ENCODE peak calls at places on chromosomes 7 and 10, in nine cellular contexts. P is HepG2, I is PC-3, R is sigmoid colon, Y is astrocyte, X is stomach, O is neural progenitor cell, E is left ventricle myocardium inferior, F is ovary. M is an unnamed sample. For H3K4me1, the result is how much of the 10 kb centered on the place peaks cover.

GRCh38 chr10:95289003-95289920 is 1.5 kb downstream of the PDLIM1 start:
- DNase-seq in P (no peak), I (peak), R (no peak), Y (no peak), X (no peak), O (peak), E (no peak), F (no peak), M (no peak)

GRCh38 chr7:96080021-96080420 is 241.9 kb downstream of the SLC25A13 start:
- DNase-seq in P (no peak), I (peak), R (no peak), Y (no peak), X (no peak), O (peak), E (no peak), F (no peak), M (no peak)

GRCh38 chr7:153405704-153406485 is 646.3 kb upstream of the DPP6 start:
- DNase-seq in P (no peak), I (no peak), R (no peak), Y (no peak), X (no peak), O (no peak), E (no peak), F (no peak), M (no peak)

GRCh38 chr7:64907641-64908326 is 4.7 kb downstream of the ZNF273 start:
- DNase-seq in P (peak), I (no peak), R (no peak), Y (peak), X (no peak), O (no peak), E (no peak), F (no peak), M (no peak)

GRCh38 chr7:2979276-2979675 is 64.4 kb downstream of the CARD11 start:
- DNase-seq in P (no peak), I (no peak), R (no peak), Y (no peak), X (no peak), O (no peak), E (no peak), F (no peak), M (no peak)

GRCh38 chr7:128453836-128454804 is 1.6 kb upstream of the HILPDA start:
- DNase-seq in P (no peak), I (no peak), R (peak), Y (peak), X (peak), O (peak), E (peak), F (peak), M (peak)

GRCh38 chr10:118629211-118629610 is 33.8 kb upstream of the PRLHR start:
- DNase-seq in P (no peak), I (no peak), R (no peak), Y (no peak), X (no peak), O (no peak), E (no peak), F (no peak), M (no peak)

GRCh38 chr10:6049031-6049400 is 13.2 kb downstream of the IL2RA start:
- DNase-seq in P (no peak), I (no peak), R (peak), Y (no peak), X (no peak), O (no peak), E (no peak), F (no peak), M (no peak)

GRCh38 chr10:29259498-29259897 is 29.4 kb upstream of the LYZL1 start:
- DNase-seq in P (no peak), I (no peak), R (no peak), Y (no peak), X (no peak), O (no peak), E (no peak), F (no peak), M (no peak)

GRCh38 chr7:105656922-105657521 is 75.7 kb upstream of the EFCAB10 start:
- DNase-seq in P (no peak), I (peak), R (peak), Y (no peak), X (peak), O (peak), E (no peak), F (peak), M (peak)

GRCh38 chr10:43795093-43795492 is 146.4 kb upstream of the ZNF32 start:
- DNase-seq in P (no peak), I (no peak), R (no peak), Y (no peak), X (no peak), O (no peak), E (no peak), F (no peak), M (no peak)

GRCh38 chr7:79114875-79115274 is 338.6 kb downstream of the MAGI2 start:
- DNase-seq in P (no peak), I (no peak), R (no peak), Y (no peak), X (no peak), O (no peak), E (no peak), F (no peak), M (no peak)

GRCh38 chr10:100986952-100987684 is at the start of the genes MRPL43 and TWNK:
- DNase-seq in P (peak), I (peak), R (peak), Y (peak), X (peak), O (peak), E (peak), F (peak), M (peak)

GRCh38 chr10:128254486-128254885 is 128.3 kb upstream of the MKI67 start:
- DNase-seq in P (no peak), I (no peak), R (no peak), Y (no peak), X (no peak), O (no peak), E (no peak), F (no peak), M (no peak)

GRCh38 chr10:35511649-35512048 is 93.5 kb upstream of the GJD4 start:
- DNase-seq in P (no peak), I (no peak), R (no peak), Y (no peak), X (no peak), O (no peak), E (no peak), F (no peak), M (no peak)

GRCh38 chr7:53800746-53801145 is 741.4 kb upstream of the VSTM2A start:
- DNase-seq in P (no peak), I (peak), R (no peak), Y (no peak), X (no peak), O (no peak), E (no peak), F (no peak), M (no peak)

GRCh38 chr10:93579089-93579488 is 12.6 kb downstream of the FFAR4 start:
- DNase-seq in P (peak), I (peak), R (no peak), Y (peak), X (peak), O (no peak), E (no peak), F (no peak), M (no peak)

GRCh38 chr7:75662579-75663301 is 76.0 kb downstream of the HIP1 start:
- DNase-seq in P (no peak), I (no peak), R (no peak), Y (no peak), X (no peak), O (no peak), E (no peak), F (no peak), M (no peak)

GRCh38 chr7:121069346-121070100 is 81.0 kb downstream of the CPED1 start:
- DNase-seq in P (no peak), I (peak), R (no peak), Y (peak), X (no peak), O (no peak), E (no peak), F (no peak), M (no peak)

GRCh38 chr7:91299952-91300775 is 35.9 kb downstream of the FZD1 start:
- DNase-seq in P (no peak), I (no peak), R (no peak), Y (no peak), X (no peak), O (no peak), E (no peak), F (no peak), M (no peak)

GRCh38 chr7:114959931-114960330 is 38.0 kb downstream of the MDFIC start:
- DNase-seq in P (no peak), I (no peak), R (no peak), Y (peak), X (no peak), O (no peak), E (no peak), F (no peak), M (no peak)

GRCh38 chr7:10282909-10283308 is 690.8 kb upstream of the PHF14 start:
- DNase-seq in P (no peak), I (no peak), R (no peak), Y (no peak), X (no peak), O (no peak), E (no peak), F (no peak), M (no peak)

GRCh38 chr7:101985646-101986199 is 168.3 kb downstream of the CUX1 start:
- DNase-seq in P (no peak), I (no peak), R (no peak), Y (no peak), X (no peak), O (peak), E (no peak), F (no peak), M (no peak)

GRCh38 chr7:118280319-118281012 is 56.0 kb downstream of the ANKRD7 start:
- DNase-seq in P (no peak), I (no peak), R (no peak), Y (no peak), X (no peak), O (no peak), E (no peak), F (no peak), M (no peak)

GRCh38 chr10:122419016-122419415 is 35.4 kb upstream of the ARMS2 start:
- DNase-seq in P (no peak), I (no peak), R (no peak), Y (no peak), X (no peak), O (no peak), E (no peak), F (no peak), M (no peak)

GRCh38 chr10:121848082-121848481 is 79.7 kb downstream of the ATE1 start:
- DNase-seq in P (no peak), I (no peak), R (no peak), Y (no peak), X (no peak), O (no peak), E (no peak), F (no peak), M (no peak)

GRCh38 chr7:44729949-44730590 is 18.6 kb upstream of the ZMIZ2 start:
- DNase-seq in P (no peak), I (no peak), R (no peak), Y (no peak), X (no peak), O (no peak), E (no peak), F (no peak), M (no peak)

GRCh38 chr7:4610768-4611467 is 71.2 kb upstream of the FOXK1 start:
- DNase-seq in P (peak), I (peak), R (peak), Y (peak), X (peak), O (peak), E (no peak), F (peak), M (no peak)

GRCh38 chr7:101828308-101829020 is 11.0 kb downstream of the CUX1 start:
- DNase-seq in P (no peak), I (no peak), R (peak), Y (no peak), X (no peak), O (no peak), E (no peak), F (no peak), M (no peak)

GRCh38 chr7:82050134-82050533 is 280.3 kb upstream of the HGF start:
- DNase-seq in P (peak), I (peak), R (no peak), Y (peak), X (no peak), O (no peak), E (no peak), F (no peak), M (no peak)

GRCh38 chr7:2585446-2585845 is 26.7 kb downstream of the IQCE start:
- DNase-seq in P (no peak), I (no peak), R (no peak), Y (no peak), X (no peak), O (no peak), E (no peak), F (no peak), M (no peak)

GRCh38 chr10:17010363-17011145 is 119.1 kb downstream of the CUBN start:
- DNase-seq in P (no peak), I (no peak), R (no peak), Y (no peak), X (no peak), O (no peak), E (no peak), F (no peak), M (no peak)

GRCh38 chr7:29109815-29110385 is 36.4 kb downstream of the CPVL start:
- DNase-seq in P (no peak), I (peak), R (no peak), Y (no peak), X (no peak), O (no peak), E (no peak), F (no peak), M (no peak)

GRCh38 chr7:95001815-95002561 is 94.6 kb downstream of the PPP1R9A start:
- DNase-seq in P (no peak), I (no peak), R (no peak), Y (no peak), X (no peak), O (no peak), E (no peak), F (no peak), M (no peak)

GRCh38 chr10:115572740-115573455 is 479.7 kb downstream of the ATRNL1 start:
- DNase-seq in P (no peak), I (no peak), R (no peak), Y (no peak), X (no peak), O (peak), E (no peak), F (no peak), M (no peak)

GRCh38 chr7:81664304-81664703 is 105.5 kb downstream of the HGF start:
- DNase-seq in P (no peak), I (no peak), R (no peak), Y (no peak), X (no peak), O (peak), E (no peak), F (no peak), M (no peak)

GRCh38 chr10:11036424-11037011 is 18.8 kb downstream of the CELF2 start:
- DNase-seq in P (peak), I (peak), R (no peak), Y (peak), X (peak), O (peak), E (no peak), F (no peak), M (peak)

GRCh38 chr7:134527979-134528371 is 608 bp downstream of the AKR1B10 start:
- DNase-seq in P (peak), I (peak), R (no peak), Y (peak), X (no peak), O (peak), E (no peak), F (no peak), M (no peak)

GRCh38 chr10:1189166-1190051 is 133.2 kb downstream of the WDR37 start:
- DNase-seq in P (no peak), I (no peak), R (peak), Y (no peak), X (no peak), O (no peak), E (no peak), F (no peak), M (no peak)

GRCh38 chr10:1186693-1186990 is 130.5 kb downstream of the WDR37 start:
- DNase-seq in P (no peak), I (no peak), R (peak), Y (no peak), X (no peak), O (no peak), E (no peak), F (no peak), M (no peak)

GRCh38 chr10:1187151-1187854 is 131.1 kb downstream of the WDR37 start:
- DNase-seq in P (no peak), I (no peak), R (peak), Y (no peak), X (no peak), O (no peak), E (no peak), F (no peak), M (no peak)

GRCh38 chr10:1188556-1189135 is 132.5 kb downstream of the WDR37 start:
- DNase-seq in P (no peak), I (no peak), R (peak), Y (no peak), X (no peak), O (no peak), E (no peak), F (no peak), M (no peak)

DNA sequence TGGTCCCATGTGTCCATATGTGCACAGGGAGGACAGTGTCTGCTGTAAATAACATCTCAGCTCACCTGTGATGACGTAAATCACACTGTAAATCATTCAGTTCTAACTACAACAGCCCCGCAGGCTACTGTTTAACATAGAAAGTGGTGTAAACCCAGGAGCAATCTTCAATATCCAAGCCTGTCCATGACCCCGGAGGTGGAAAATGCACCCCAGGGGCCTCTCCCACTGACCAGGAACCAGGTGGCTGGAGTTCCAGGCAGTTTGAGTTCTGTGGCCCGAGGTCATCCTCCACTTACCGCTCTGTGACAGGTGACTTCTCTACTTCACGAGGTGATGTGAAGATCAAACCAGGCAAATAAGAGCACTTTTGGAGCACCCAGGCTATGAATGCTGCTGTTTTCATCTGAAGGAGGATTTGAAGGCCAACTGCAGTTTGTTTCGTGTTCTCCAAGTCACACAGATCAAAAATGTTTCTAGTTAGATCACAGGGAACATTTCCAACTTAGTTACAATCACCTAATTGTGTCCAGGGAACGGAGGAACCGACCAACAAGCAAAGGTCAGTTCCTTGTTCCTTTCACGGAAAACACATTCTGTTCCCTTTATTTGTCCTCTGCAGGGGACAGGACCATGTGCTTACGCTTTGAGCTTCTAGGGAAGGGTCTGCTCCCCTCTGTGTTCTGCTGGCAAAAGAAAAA is 131.8 kb downstream of the WDR37 start:
- DNase-seq in P (no peak), I (no peak), R (peak), Y (no peak), X (no peak), O (no peak), E (no peak), F (no peak), M (no peak)
- H3K4me3 ChIP-seq in P (no peak), I (no peak), R (no peak), Y (no peak), X (no peak), O (no peak), E (no peak), F (no peak), M (no peak)

DNA sequence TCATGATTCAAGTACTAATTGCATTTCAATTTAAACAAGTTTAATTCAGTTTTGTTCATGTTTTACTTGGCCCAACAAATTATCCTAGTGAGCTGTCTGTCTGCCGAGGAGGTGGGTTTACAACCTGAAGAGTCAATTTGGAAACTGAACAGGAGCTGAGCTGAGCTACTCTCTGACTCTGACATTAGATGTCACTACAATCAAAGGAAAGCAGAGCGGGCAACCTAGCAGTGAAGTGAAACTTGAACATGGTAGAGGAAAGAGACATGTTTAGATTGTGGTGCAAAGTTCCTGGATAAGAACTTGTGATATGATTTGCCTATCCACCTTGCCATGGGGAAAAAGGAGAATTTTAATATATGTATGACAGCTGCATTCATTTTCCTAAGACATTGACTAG is 9.6 kb upstream of the AGR3 start:
- DNase-seq in P (peak), I (peak), R (no peak), Y (peak), X (peak), O (peak), E (no peak), F (no peak), M (no peak)
- TF ChIP-seq CTCF in P (peak), I (peak), R (peak), Y (peak), X (peak), O (peak), E (peak), F (no peak), M (no peak)

GRCh38 chr7:22477262-22477661 is 22.7 kb downstream of the STEAP1B start:
- DNase-seq in P (no peak), I (no peak), R (no peak), Y (no peak), X (no peak), O (no peak), E (no peak), F (no peak), M (no peak)

GRCh38 chr7:22482476-22482875 is 17.5 kb downstream of the STEAP1B start:
- DNase-seq in P (no peak), I (no peak), R (no peak), Y (no peak), X (no peak), O (no peak), E (no peak), F (no peak), M (no peak)

GRCh38 chr7:22477876-22478450 is 22.0 kb downstream of the STEAP1B start:
- DNase-seq in P (no peak), I (no peak), R (no peak), Y (no peak), X (no peak), O (peak), E (no peak), F (no peak), M (no peak)

GRCh38 chr7:22481726-22482125 is 18.3 kb downstream of the STEAP1B start:
- DNase-seq in P (no peak), I (no peak), R (no peak), Y (peak), X (no peak), O (no peak), E (no peak), F (no peak), M (no peak)

DNA sequence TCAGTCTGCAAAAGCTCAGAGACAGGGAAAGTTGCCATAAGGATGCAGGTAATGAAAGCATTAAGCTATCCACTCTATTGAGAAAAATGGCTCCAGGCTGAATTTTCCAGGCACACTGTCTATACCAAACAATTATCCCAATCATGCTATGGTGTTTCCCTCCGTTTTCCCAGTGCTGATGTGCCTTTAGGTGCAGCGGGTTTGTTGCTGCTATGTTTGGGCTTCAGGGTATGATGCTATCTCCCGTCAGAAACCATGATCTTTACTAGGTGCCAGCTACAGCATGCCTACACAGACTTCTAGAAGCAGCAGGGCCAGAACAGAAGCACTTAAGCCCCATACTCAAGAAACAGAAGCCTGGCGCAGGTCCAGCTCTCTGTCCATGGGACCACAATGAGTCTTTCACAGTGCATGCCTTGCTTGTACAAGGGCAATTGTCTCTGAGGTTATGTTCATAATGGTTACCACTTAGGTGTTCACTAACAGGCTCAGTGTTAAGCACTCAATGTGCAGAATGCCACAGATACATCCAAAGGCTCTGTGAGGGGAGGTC is 19.4 kb downstream of the STEAP1B start:
- DNase-seq in P (no peak), I (no peak), R (no peak), Y (no peak), X (no peak), O (no peak), E (no peak), F (no peak), M (no peak)
- H3K4me1 ChIP-seq in P (under half), I (under half), R (under half), Y (under half), X (under half), O (under half), E (under half), F (under half), M (under half)

GRCh38 chr10:71838264-71839211 is 12.5 kb downstream of the PSAP start:
- DNase-seq in P (no peak), I (peak), R (no peak), Y (peak), X (no peak), O (no peak), E (no peak), F (no peak), M (no peak)

GRCh38 chr10:71842424-71842823 is 8.6 kb downstream of the PSAP start:
- DNase-seq in P (no peak), I (no peak), R (no peak), Y (no peak), X (no peak), O (no peak), E (no peak), F (no peak), M (no peak)

GRCh38 chr10:71842856-71843530 is 8.1 kb downstream of the PSAP start:
- DNase-seq in P (no peak), I (no peak), R (no peak), Y (no peak), X (no peak), O (no peak), E (no peak), F (no peak), M (no peak)

GRCh38 chr10:71840936-71841335 is 10.1 kb downstream of the PSAP start:
- DNase-seq in P (no peak), I (no peak), R (no peak), Y (no peak), X (no peak), O (no peak), E (no peak), F (no peak), M (no peak)

GRCh38 chr10:71840177-71840711 is 10.8 kb downstream of the PSAP start:
- DNase-seq in P (no peak), I (peak), R (peak), Y (peak), X (peak), O (peak), E (peak), F (peak), M (peak)
- H3K4me3 ChIP-seq in P (no peak), I (no peak), R (no peak), Y (no peak), X (no peak), O (peak), E (no peak), F (no peak), M (no peak)

M was measured in pancreas.